ENCODE peak calls at places on chromosomes 16 and 17, in six cellular contexts. J is epithelial cell of esophagus, B is hepatocyte, P is heart left ventricle, R is A549, K is heart right ventricle. T is an unnamed sample.

GRCh38 chr16:83878838-83879237 is 20.1 kb upstream of the MLYCD start:
- DNase-seq in J (peak), B (peak), P (no peak), R (peak), K (no peak), T (peak)

GRCh38 chr16:13909872-13910303 is 10.1 kb upstream of the ERCC4 start:
- DNase-seq in J (peak), B (peak), P (peak), R (peak), K (peak), T (peak)

GRCh38 chr17:32772453-32773025 is 104.4 kb downstream of the MYO1D start:
- DNase-seq in J (peak), B (no peak), P (no peak), R (no peak), K (no peak), T (no peak)

GRCh38 chr16:1491327-1491726 is 1.8 kb upstream of the TELO2 start:
- DNase-seq in J (no peak), B (no peak), P (no peak), R (no peak), K (no peak), T (no peak)

GRCh38 chr16:87246269-87247065 is 70.7 kb downstream of the C16orf95 start:
- DNase-seq in J (no peak), B (no peak), P (no peak), R (no peak), K (no peak), T (no peak)

GRCh38 chr17:82980632-82981031 is 98.8 kb upstream of the METRNL start:
- DNase-seq in J (no peak), B (no peak), P (no peak), R (no peak), K (no peak), T (no peak)

GRCh38 chr16:84501077-84501735 is 3.3 kb downstream of the MEAK7 start:
- DNase-seq in J (peak), B (peak), P (no peak), R (peak), K (no peak), T (peak)

GRCh38 chr17:44602970-44603369 is 45.7 kb downstream of the FZD2 start:
- DNase-seq in J (no peak), B (no peak), P (no peak), R (no peak), K (no peak), T (no peak)

GRCh38 chr17:81130385-81131288 is 34.7 kb upstream of the PVALEF start:
- DNase-seq in J (no peak), B (no peak), P (no peak), R (no peak), K (no peak), T (no peak)

GRCh38 chr17:67800495-67800928 is 24.8 kb upstream of the BPTF start:
- DNase-seq in J (peak), B (peak), P (peak), R (peak), K (peak), T (peak)

GRCh38 chr17:76152580-76152979 is 11.5 kb upstream of the FOXJ1 start:
- DNase-seq in J (no peak), B (no peak), P (peak), R (no peak), K (no peak), T (no peak)

GRCh38 chr17:82202981-82203380 is 9.7 kb downstream of the CCDC57 start:
- DNase-seq in J (no peak), B (no peak), P (no peak), R (no peak), K (no peak), T (no peak)

GRCh38 chr17:15513058-15513858 is 45.8 kb upstream of the CDRT4 start:
- DNase-seq in J (no peak), B (no peak), P (no peak), R (no peak), K (no peak), T (no peak)

GRCh38 chr16:30605148-30605547 is 5.0 kb downstream of the ZNF689 start:
- DNase-seq in J (no peak), B (no peak), P (no peak), R (no peak), K (peak), T (no peak)

GRCh38 chr17:46974086-46974485 is 5.0 kb downstream of the RPRML start:
- DNase-seq in J (no peak), B (no peak), P (no peak), R (no peak), K (no peak), T (no peak)

GRCh38 chr16:58454856-58455255 is 45.1 kb upstream of the NDRG4 start:
- DNase-seq in J (no peak), B (no peak), P (no peak), R (no peak), K (no peak), T (no peak)

GRCh38 chr16:23149993-23150364 is 727 bp upstream of the USP31 start:
- DNase-seq in J (no peak), B (no peak), P (no peak), R (no peak), K (no peak), T (no peak)

GRCh38 chr16:26252598-26252997 is 560.8 kb downstream of the HS3ST4 start:
- DNase-seq in J (no peak), B (no peak), P (no peak), R (no peak), K (no peak), T (no peak)

DNA sequence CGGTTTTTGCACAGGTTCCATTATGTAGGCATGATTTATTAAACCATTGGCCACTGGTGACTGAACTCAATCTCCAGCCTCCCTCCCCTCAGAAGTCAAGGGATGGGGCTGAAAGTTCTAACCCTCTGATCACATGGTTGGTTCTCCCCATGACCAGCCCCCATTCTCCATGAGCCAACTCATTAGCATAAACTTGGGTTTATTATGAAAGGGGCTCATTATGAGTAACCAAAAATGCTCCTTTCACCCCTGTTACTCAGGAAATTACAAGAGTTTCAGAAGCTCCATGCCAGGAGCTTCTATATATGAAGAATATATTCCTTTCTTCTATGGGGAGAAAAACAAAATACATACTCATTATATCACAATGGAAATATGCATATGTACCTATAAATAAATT is 555.3 kb downstream of the HS3ST4 start:
- DNase-seq in J (no peak), B (no peak), P (no peak), R (no peak), K (no peak), T (no peak)
- TF ChIP-seq CTCF in J (no peak), B (no peak), P (no peak), R (no peak), K (no peak), T (no peak)

GRCh38 chr17:17724307-17724921 is 43.2 kb downstream of the RAI1 start:
- DNase-seq in J (no peak), B (peak), P (peak), R (no peak), K (peak), T (no peak)
- H3K4me3 ChIP-seq in J (peak), B (peak), P (peak), R (no peak), K (peak), T (peak)

GRCh38 chr16:81711609-81712329 is 67.3 kb upstream of the PLCG2 start:
- DNase-seq in J (peak), B (peak), P (no peak), R (peak), K (no peak), T (peak)
- TF ChIP-seq CTCF in J (no peak), B (no peak), P (no peak), R (no peak), K (no peak), T (no peak)

GRCh38 chr16:4101421-4102275 is 14.6 kb downstream of the ADCY9 start:
- DNase-seq in J (no peak), B (no peak), P (peak), R (no peak), K (no peak), T (no peak)
- H3K4me3 ChIP-seq in J (no peak), B (no peak), P (no peak), R (no peak), K (no peak), T (no peak)

GRCh38 chr16:88338896-88339295 is 43.9 kb upstream of the ZNF469 start:
- DNase-seq in J (no peak), B (no peak), P (no peak), R (no peak), K (no peak), T (no peak)

GRCh38 chr16:88339926-88340754 is 42.6 kb upstream of the ZNF469 start:
- DNase-seq in J (no peak), B (no peak), P (no peak), R (no peak), K (no peak), T (no peak)

GRCh38 chr16:88337021-88337420 is 45.7 kb upstream of the ZNF469 start:
- DNase-seq in J (no peak), B (no peak), P (no peak), R (no peak), K (no peak), T (peak)

GRCh38 chr16:88337538-88337937 is 45.2 kb upstream of the ZNF469 start:
- DNase-seq in J (no peak), B (no peak), P (no peak), R (no peak), K (no peak), T (no peak)

GRCh38 chr16:88338111-88338510 is 44.6 kb upstream of the ZNF469 start:
- DNase-seq in J (no peak), B (no peak), P (no peak), R (no peak), K (no peak), T (no peak)
- TF ChIP-seq CTCF in J (no peak), B (no peak), P (no peak), R (no peak), K (no peak), T (peak)

DNA sequence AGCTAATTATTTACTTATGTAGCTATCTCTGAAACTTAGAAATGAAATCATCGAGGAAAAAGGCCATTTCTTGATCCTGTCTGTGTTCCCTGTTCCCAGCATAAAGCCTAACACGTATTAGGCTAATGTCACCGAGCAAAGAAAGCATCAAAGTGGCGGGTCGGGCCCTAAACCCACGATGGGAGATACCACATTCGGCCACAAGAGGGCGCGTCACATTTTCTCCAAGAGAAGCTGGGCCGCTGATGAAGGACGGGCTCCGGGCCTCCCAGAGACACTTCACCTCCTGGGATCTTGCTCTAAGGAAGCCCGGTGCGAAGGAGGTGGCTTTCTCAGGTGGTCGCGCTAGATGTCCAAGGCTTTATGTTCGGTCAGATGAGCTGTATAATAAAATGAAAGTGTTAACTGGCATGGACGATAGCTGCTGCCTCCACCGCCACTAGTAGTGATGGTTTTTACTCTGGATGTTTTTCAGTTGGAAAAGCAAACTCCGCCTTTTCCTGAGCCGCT is 853 bp upstream of the PDK2 start:
- DNase-seq in J (peak), B (peak), P (peak), R (peak), K (peak), T (peak)
- H3K4me3 ChIP-seq in J (peak), B (peak), P (peak), R (peak), K (peak), T (peak)

T was measured in brain microvascular endothelial cell.